ENCODE peak calls at places on chromosomes 13 and 19, in ten cellular contexts. Q is stomach; J is CD8-positive, alpha-beta T cell; R is left ventricle myocardium inferior; H is CD4-positive, alpha-beta memory T cell; L is heart right ventricle; A is tibial nerve; X is aorta; Z is uterus; D is kidney epithelial cell. C is an unnamed sample.

GRCh38 chr13:99969934-99970760 is 1.4 kb downstream of the ZIC5 start:
- DNase-seq in Q (no peak), J (no peak), R (no peak), H (no peak), L (no peak), A (no peak), X (peak; percentile 87), Z (no peak), D (no peak), C (no peak)

GRCh38 chr13:30864352-30865130 is 41.5 kb upstream of the MEDAG start:
- DNase-seq in Q (no peak), J (no peak), R (no peak), H (no peak), L (no peak), A (no peak), X (no peak), Z (peak; percentile 44), D (no peak), C (no peak)

GRCh38 chr13:37168151-37168550 is 62.7 kb upstream of the CSNK1A1L start:
- DNase-seq in Q (no peak), J (no peak), R (no peak), H (no peak), L (no peak), A (no peak), X (no peak), Z (no peak), D (no peak), C (no peak)

GRCh38 chr13:62092536-62092935 is 676.9 kb upstream of the PCDH20 start:
- DNase-seq in Q (no peak), J (no peak), R (no peak), H (no peak), L (no peak), A (no peak), X (no peak), Z (no peak), D (no peak), C (no peak)

GRCh38 chr19:32068805-32069204 is 276.6 kb upstream of the ZNF507 start:
- DNase-seq in Q (no peak), J (no peak), R (no peak), H (no peak), L (no peak), A (no peak), X (no peak), Z (no peak), D (no peak), C (no peak)

GRCh38 chr13:75855216-75855615 is 219.1 kb downstream of the LMO7 start:
- DNase-seq in Q (no peak), J (no peak), R (no peak), H (no peak), L (no peak), A (no peak), X (no peak), Z (no peak), D (no peak), C (no peak)

GRCh38 chr19:30371960-30372824 is at the start of gene ZNF536:
- DNase-seq in Q (peak; percentile 14), J (no peak), R (no peak), H (no peak), L (no peak), A (no peak), X (no peak), Z (no peak), D (no peak), C (no peak)

GRCh38 chr19:36963262-36963661 is 47.1 kb downstream of the ZNF568 start:
- DNase-seq in Q (no peak), J (no peak), R (no peak), H (no peak), L (no peak), A (no peak), X (no peak), Z (no peak), D (no peak), C (no peak)

GRCh38 chr19:33502991-33503790 is 18.4 kb downstream of the PEPD start:
- DNase-seq in Q (no peak), J (no peak), R (no peak), H (no peak), L (no peak), A (no peak), X (peak; percentile 49), Z (no peak), D (no peak), C (no peak)

GRCh38 chr19:46983097-46983496 is 36.5 kb upstream of the NPAS1 start:
- DNase-seq in Q (no peak), J (no peak), R (no peak), H (no peak), L (no peak), A (no peak), X (no peak), Z (no peak), D (no peak), C (no peak)

GRCh38 chr19:49926520-49926919 is 2.5 kb upstream of the ATF5 start:
- DNase-seq in Q (no peak), J (no peak), R (no peak), H (no peak), L (no peak), A (no peak), X (no peak), Z (no peak), D (no peak), C (no peak)

GRCh38 chr13:51249767-51250741 is 27.9 kb downstream of the FAM124A start:
- DNase-seq in Q (no peak), J (no peak), R (no peak), H (no peak), L (no peak), A (no peak), X (no peak), Z (no peak), D (no peak), C (no peak)

GRCh38 chr19:52570005-52570861 is at the start of gene ZNF701:
- DNase-seq in Q (peak; percentile 97), J (peak; percentile 93), R (peak; percentile 97), H (peak; percentile 95), L (peak; percentile 95), A (peak; percentile 93), X (peak; percentile 99), Z (peak; percentile 96), D (peak; percentile 47), C (peak; percentile 98)

GRCh38 chr19:47310323-47310722 is 662 bp downstream of the C5AR1 start:
- DNase-seq in Q (no peak), J (no peak), R (no peak), H (no peak), L (no peak), A (no peak), X (no peak), Z (no peak), D (no peak), C (no peak)

GRCh38 chr13:112896736-112897602 is 72.0 kb upstream of the MCF2L start:
- DNase-seq in Q (no peak), J (no peak), R (peak; percentile 8), H (no peak), L (no peak), A (no peak), X (peak; percentile 59), Z (no peak), D (no peak), C (no peak)

GRCh38 chr19:3162418-3163229 is 15.9 kb upstream of the S1PR4 start:
- DNase-seq in Q (no peak), J (no peak), R (no peak), H (no peak), L (no peak), A (no peak), X (peak; percentile 74), Z (no peak), D (no peak), C (no peak)
- H3K36me3 ChIP-seq in Q (no peaks in the 10 kb centered on the region), J (no peaks in the 10 kb centered on the region), R (no peaks in the 10 kb centered on the region), H (no peaks in the 10 kb centered on the region), L (no peaks in the 10 kb centered on the region), A (no peaks in the 10 kb centered on the region), X (no peaks in the 10 kb centered on the region), Z (no peaks in the 10 kb centered on the region), D (no peaks in the 10 kb centered on the region), C (no peaks in the 10 kb centered on the region)

GRCh38 chr19:17457621-17458020 is 3.1 kb downstream of the NXNL1 start:
- DNase-seq in Q (no peak), J (no peak), R (no peak), H (no peak), L (no peak), A (no peak), X (no peak), Z (no peak), D (no peak), C (no peak)

GRCh38 chr19:17454579-17454978 is 6.1 kb upstream of the TMEM221 start:
- DNase-seq in Q (no peak), J (no peak), R (no peak), H (no peak), L (no peak), A (no peak), X (no peak), Z (no peak), D (no peak), C (no peak)

GRCh38 chr19:17455711-17456123 is 5.0 kb downstream of the NXNL1 start:
- DNase-seq in Q (peak; percentile 28), J (no peak), R (no peak), H (no peak), L (no peak), A (no peak), X (no peak), Z (no peak), D (no peak), C (no peak)

GRCh38 chr19:17456127-17456526 is 4.6 kb downstream of the NXNL1 start:
- DNase-seq in Q (no peak), J (no peak), R (no peak), H (no peak), L (no peak), A (no peak), X (no peak), Z (no peak), D (no peak), C (no peak)

DNA sequence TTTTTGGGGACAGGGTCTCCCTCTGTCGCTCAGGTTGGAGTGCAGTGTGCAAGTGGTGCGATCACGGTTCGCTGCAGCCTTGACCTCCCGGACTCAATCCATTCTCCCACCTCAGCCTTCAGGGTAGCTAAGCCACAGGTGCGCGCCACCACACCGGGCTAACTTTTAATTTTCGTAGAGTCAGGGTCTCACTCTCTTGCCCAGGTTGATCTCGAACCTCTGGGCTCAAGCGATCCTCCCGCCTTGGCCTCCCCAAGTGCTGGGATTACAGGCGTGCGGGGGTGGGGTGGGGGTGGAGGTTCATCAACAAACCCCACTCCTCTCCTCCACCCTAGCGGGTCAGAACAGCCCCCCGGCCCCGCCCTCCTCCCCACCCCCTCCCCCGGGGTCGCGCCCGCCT is 5.4 kb downstream of the NXNL1 start:
- DNase-seq in Q (no peak), J (no peak), R (no peak), H (no peak), L (no peak), A (no peak), X (no peak), Z (no peak), D (no peak), C (no peak)
- H3K4me3 ChIP-seq in Q (no peak overlapping the region), J (no peak overlapping the region), R (no peak overlapping the region), H (no peak overlapping the region), L (no peak overlapping the region), A (no peak overlapping the region), X (no peak overlapping the region), Z (no peak overlapping the region), D (no peak overlapping the region), C (no peak overlapping the region)

GRCh38 chr13:110684388-110685056 is 21.4 kb downstream of the CARS2 start:
- DNase-seq in Q (no peak), J (no peak), R (no peak), H (no peak), L (no peak), A (no peak), X (no peak), Z (peak; percentile 12), D (no peak), C (no peak)
- H3K36me3 ChIP-seq in Q (peaks cover 19% of the 10 kb centered on the region), J (peaks cover 34% of the 10 kb centered on the region), R (peaks cover 69% of the 10 kb centered on the region), H (peaks cover 26% of the 10 kb centered on the region), L (no peaks in the 10 kb centered on the region), A (peaks cover 88% of the 10 kb centered on the region), X (peaks cover 4% of the 10 kb centered on the region), Z (no peaks in the 10 kb centered on the region), D (peaks cover 5% of the 10 kb centered on the region), C (no peaks in the 10 kb centered on the region)

GRCh38 chr19:7099597-7099921 is 30.1 kb downstream of the ZNF557 start:
- DNase-seq in Q (no peak), J (no peak), R (no peak), H (no peak), L (no peak), A (no peak), X (no peak), Z (no peak), D (no peak), C (no peak)
- H3K4me3 ChIP-seq in Q (peak overlapping the region; percentile 51), J (peak overlapping the region; percentile 90), R (peak overlapping the region; percentile 69), H (peak overlapping the region; percentile 86), L (peak overlapping the region; percentile 69), A (peak overlapping the region; percentile 72), X (no peak overlapping the region), Z (peak overlapping the region; percentile 89), D (peak overlapping the region; percentile 54), C (peak overlapping the region; percentile 43)

C was measured in mucosa of descending colon.